ENCODE peak calls at places on chromosomes 4 and X, in six cellular contexts. C, B, T, I, Z and D are unnamed samples.

GRCh38 chr4:3047464-3048286 is 26.7 kb downstream of the HTT-AS start:
- DNase-seq in C (peak), B (peak), T (peak), I (peak), Z (peak), D (peak)

GRCh38 chr4:153413827-153414226 is 52.3 kb upstream of the TMEM131L start:
- DNase-seq in C (no peak), B (no peak), T (no peak), I (no peak), Z (no peak), D (no peak)

GRCh38 chr4:74934016-74934821 is 1.3 kb downstream of the PARM1 start:
- DNase-seq in C (peak), B (peak), T (peak), I (peak), Z (peak), D (peak)

GRCh38 chr4:89226665-89227572 is 80.7 kb downstream of the GPRIN3 start:
- DNase-seq in C (peak), B (peak), T (peak), I (peak), Z (no peak), D (peak)

GRCh38 chrX:37986893-37987292 is 19.5 kb upstream of the SYTL5 start:
- DNase-seq in C (no peak), B (peak), T (peak), I (peak), Z (no peak), D (no peak)

GRCh38 chr4:98959411-98959810 is 30.5 kb upstream of the EIF4E start:
- DNase-seq in C (no peak), B (no peak), T (no peak), I (no peak), Z (no peak), D (no peak)

GRCh38 chr4:38430841-38431240 is 233.2 kb upstream of the KLF3 start:
- DNase-seq in C (no peak), B (no peak), T (no peak), I (no peak), Z (no peak), D (no peak)

GRCh38 chrX:116276191-116276700 is 105.7 kb downstream of the AGTR2 start:
- DNase-seq in C (no peak), B (no peak), T (no peak), I (no peak), Z (no peak), D (no peak)

GRCh38 chr4:78720994-78721677 is 55.0 kb upstream of the BMP2K start:
- DNase-seq in C (no peak), B (no peak), T (no peak), I (peak), Z (no peak), D (no peak)

GRCh38 chr4:3330682-3331081 is 37.9 kb downstream of the RGS12 start:
- DNase-seq in C (no peak), B (no peak), T (no peak), I (peak), Z (no peak), D (no peak)

GRCh38 chr4:119851649-119852048 is 215.0 kb downstream of the MAD2L1 start:
- DNase-seq in C (no peak), B (no peak), T (no peak), I (no peak), Z (no peak), D (no peak)

GRCh38 chrX:70970482-70970999 is 39.6 kb upstream of the SLC7A3 start:
- DNase-seq in C (no peak), B (peak), T (peak), I (peak), Z (no peak), D (no peak)

GRCh38 chr4:29717658-29718057 is 1002.5 kb upstream of the PCDH7 start:
- DNase-seq in C (no peak), B (peak), T (peak), I (no peak), Z (no peak), D (no peak)

GRCh38 chr4:655735-656151 is 18.3 kb downstream of the ATP5ME start:
- DNase-seq in C (no peak), B (no peak), T (no peak), I (no peak), Z (no peak), D (no peak)
- TF ChIP-seq CTCF in C (no peak), B (no peak), T (no peak), I (no peak), Z (no peak), D (no peak)

DNA sequence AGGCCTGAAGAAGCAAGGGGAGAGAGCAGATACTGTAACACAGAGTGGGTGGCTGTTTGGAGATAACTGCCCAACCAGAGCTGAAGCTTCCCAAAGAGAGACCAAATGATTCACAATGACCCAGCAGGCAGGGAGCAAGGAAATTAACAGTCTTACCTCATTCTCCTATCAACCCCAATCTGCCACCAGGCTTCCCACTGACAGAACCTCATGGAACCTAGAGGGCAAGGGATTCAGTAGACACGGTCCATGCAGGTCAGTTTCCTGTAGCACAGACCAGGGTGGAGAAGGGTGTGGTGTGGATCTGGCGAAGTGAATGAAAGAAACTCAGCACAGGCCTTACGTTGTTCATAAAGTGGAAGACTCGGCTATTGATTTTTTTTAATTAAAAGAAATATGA is 60.7 kb upstream of the ALB start:
- DNase-seq in C (no peak), B (peak), T (no peak), I (no peak), Z (no peak), D (no peak)
- H3K4me3 ChIP-seq in C (no peak), B (no peak), T (no peak), I (no peak), Z (no peak), D (no peak)

GRCh38 chrX:29903365-29903764 is 312.0 kb upstream of the MAGEB2 start:
- DNase-seq in C (no peak), B (peak), T (peak), I (peak), Z (no peak), D (no peak)
- TF ChIP-seq CTCF in C (no peak), B (peak), T (peak), I (peak), Z (no peak), D (no peak)

DNA sequence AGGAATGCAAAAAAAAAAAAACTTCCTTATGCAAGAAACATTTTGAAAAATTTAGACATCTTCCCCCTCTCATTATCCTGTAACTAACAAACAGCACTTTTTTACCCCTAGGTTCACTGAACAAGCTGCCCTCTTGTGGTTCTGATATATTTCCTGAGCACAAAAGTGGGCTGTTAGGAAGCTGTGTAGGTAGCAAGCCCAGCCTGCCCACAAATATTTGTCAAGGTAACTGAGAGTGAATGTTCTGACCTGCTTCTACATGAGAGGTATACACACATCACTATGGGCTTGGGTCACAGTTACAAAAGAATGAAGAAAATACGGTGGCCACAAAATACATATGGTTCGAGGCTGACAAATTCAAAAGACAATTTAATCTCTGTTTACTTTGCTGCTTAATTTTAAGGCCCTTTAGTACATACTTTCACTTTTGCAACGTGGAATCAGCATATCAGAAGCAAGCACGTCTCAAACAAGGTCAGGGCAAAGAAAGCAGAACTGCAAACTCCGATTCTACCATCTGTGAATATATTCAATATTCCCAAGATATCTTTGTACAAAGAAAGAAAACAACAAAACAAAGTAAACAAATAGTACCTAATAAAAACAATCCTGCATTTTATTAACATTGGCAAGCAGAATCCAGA is 78.6 kb downstream of the RBM47 start:
- DNase-seq in C (no peak), B (peak), T (peak), I (peak), Z (no peak), D (no peak)
- H3K4me3 ChIP-seq in C (no peak), B (peak), T (peak), I (peak), Z (peak), D (peak)